ENCODE peak calls at places on chromosomes 6 and 20, in four cellular contexts. Y is lower lobe of right lung, F is heart left ventricle, Z is IMR-90. B is an unnamed sample.

GRCh38 chr6:39388526-39389371 is 66.2 kb upstream of the KCNK16 start:
- DNase-seq in Y (no peak), F (no peak), Z (no peak), B (no peak)

GRCh38 chr20:39568090-39568489 is 605.9 kb downstream of the DHX35 start:
- DNase-seq in Y (no peak), F (no peak), Z (no peak), B (no peak)

GRCh38 chr20:31542201-31542842 is 28.1 kb downstream of the HM13 start:
- DNase-seq in Y (peak), F (no peak), Z (no peak), B (no peak)

GRCh38 chr6:121516331-121516730 is 80.9 kb downstream of the GJA1 start:
- DNase-seq in Y (no peak), F (no peak), Z (peak), B (no peak)

GRCh38 chr6:40419377-40419776 is 167.8 kb downstream of the LRFN2 start:
- DNase-seq in Y (peak), F (no peak), Z (no peak), B (no peak)

GRCh38 chr6:53113742-53114141 is 34.9 kb downstream of the GCM1 start:
- DNase-seq in Y (no peak), F (no peak), Z (no peak), B (no peak)

GRCh38 chr6:169168302-169168630 is 85.4 kb downstream of the THBS2 start:
- DNase-seq in Y (no peak), F (no peak), Z (no peak), B (no peak)

GRCh38 chr6:41228616-41229015 is 467 bp downstream of the TREML4 start:
- DNase-seq in Y (no peak), F (no peak), Z (no peak), B (no peak)

GRCh38 chr6:136103763-136104311 is 146.3 kb downstream of the MTFR2 start:
- DNase-seq in Y (no peak), F (peak), Z (no peak), B (no peak)

GRCh38 chr20:57693002-57693582 is 16.7 kb downstream of the PMEPA1 start:
- DNase-seq in Y (peak), F (no peak), Z (no peak), B (no peak)

GRCh38 chr20:62492711-62493110 is 16.9 kb upstream of the GATA5 start:
- DNase-seq in Y (no peak), F (no peak), Z (no peak), B (no peak)

GRCh38 chr6:1667012-1667804 is 57.5 kb downstream of the FOXC1 start:
- DNase-seq in Y (no peak), F (no peak), Z (peak), B (peak)

GRCh38 chr6:75429304-75429703 is 64.3 kb downstream of the FILIP1 start:
- DNase-seq in Y (no peak), F (no peak), Z (no peak), B (no peak)

GRCh38 chr6:147855823-147856222 is 347.3 kb downstream of the SAMD5 start:
- DNase-seq in Y (no peak), F (no peak), Z (peak), B (no peak)

GRCh38 chr6:108622601-108623335 is 62.1 kb downstream of the FOXO3 start:
- DNase-seq in Y (peak), F (no peak), Z (peak), B (peak)

GRCh38 chr6:123745877-123746276 is 57.8 kb upstream of the NKAIN2 start:
- DNase-seq in Y (no peak), F (no peak), Z (peak), B (no peak)

GRCh38 chr6:57006101-57006500 is 40.4 kb upstream of the KIAA1586 start:
- DNase-seq in Y (no peak), F (no peak), Z (no peak), B (no peak)

GRCh38 chr20:45911486-45912343 is at the start of gene PLTP:
- DNase-seq in Y (peak), F (peak), Z (peak), B (no peak)

GRCh38 chr6:107205062-107205461 is 89.7 kb upstream of the BEND3 start:
- DNase-seq in Y (no peak), F (no peak), Z (no peak), B (no peak)

GRCh38 chr6:12924911-12925310 is 208.3 kb downstream of the PHACTR1 start:
- DNase-seq in Y (no peak), F (no peak), Z (no peak), B (no peak)

GRCh38 chr6:157755752-157756411 is 67.2 kb upstream of the SNX9 start:
- DNase-seq in Y (no peak), F (no peak), Z (no peak), B (no peak)

GRCh38 chr20:44736170-44737021 is 9.3 kb upstream of the KCNK15 start:
- DNase-seq in Y (no peak), F (no peak), Z (peak), B (no peak)

GRCh38 chr6:30599625-30600324 is 17.3 kb downstream of the PPP1R10 start:
- DNase-seq in Y (no peak), F (no peak), Z (no peak), B (no peak)

GRCh38 chr6:43465978-43466377 is 10.6 kb upstream of the DLK2 start:
- DNase-seq in Y (no peak), F (no peak), Z (no peak), B (no peak)

GRCh38 chr6:125839471-125839870 is 48.7 kb downstream of the NCOA7 start:
- DNase-seq in Y (no peak), F (no peak), Z (peak), B (no peak)

GRCh38 chr20:46017272-46017671 is 8.6 kb downstream of the MMP9 start:
- DNase-seq in Y (no peak), F (no peak), Z (no peak), B (no peak)

GRCh38 chr20:6469695-6470094 is 297.8 kb upstream of the BMP2 start:
- DNase-seq in Y (no peak), F (no peak), Z (no peak), B (no peak)

GRCh38 chr20:38338849-38339520 is 7.3 kb upstream of the LBP start:
- DNase-seq in Y (no peak), F (no peak), Z (no peak), B (no peak)

GRCh38 chr6:109722564-109723254 is 31.6 kb downstream of the FIG4 start:
- DNase-seq in Y (no peak), F (no peak), Z (no peak), B (no peak)

GRCh38 chr6:2885967-2886731 is 17.0 kb downstream of the SERPINB9 start:
- DNase-seq in Y (no peak), F (no peak), Z (no peak), B (no peak)

GRCh38 chr20:47887064-47887463 is 101.8 kb upstream of the SULF2 start:
- DNase-seq in Y (no peak), F (no peak), Z (no peak), B (no peak)

GRCh38 chr20:40633123-40633850 is 55.7 kb downstream of the MAFB start:
- DNase-seq in Y (no peak), F (no peak), Z (no peak), B (no peak)

GRCh38 chr6:143701343-143702234 is 23.8 kb downstream of the PHACTR2 start:
- DNase-seq in Y (no peak), F (no peak), Z (peak), B (no peak)
- H3K27ac ChIP-seq in Y (peak), F (peak), Z (peak), B (no peak)

DNA sequence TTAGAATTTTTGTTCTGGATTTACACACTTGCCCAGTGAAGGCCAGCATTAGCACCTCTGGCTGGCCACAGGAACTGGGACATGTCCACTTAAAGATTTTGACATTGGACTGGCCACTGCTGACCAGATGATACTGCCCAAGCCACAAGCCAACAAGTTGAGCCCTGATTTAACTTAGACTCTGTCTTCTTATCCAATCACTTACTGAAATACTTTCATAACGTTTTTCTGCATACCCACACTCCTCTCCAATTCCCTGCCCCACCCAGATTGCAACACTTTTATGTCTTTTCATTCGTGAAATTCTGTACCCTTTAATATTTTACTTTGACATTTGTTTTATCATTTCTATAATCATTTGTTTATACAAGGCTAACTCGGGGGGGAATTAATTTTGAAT is 170.3 kb upstream of the TAB2 start:
- DNase-seq in Y (no peak), F (no peak), Z (no peak), B (no peak)
- H3K4me3 ChIP-seq in Y (no peak), F (no peak), Z (no peak), B (no peak)

DNA sequence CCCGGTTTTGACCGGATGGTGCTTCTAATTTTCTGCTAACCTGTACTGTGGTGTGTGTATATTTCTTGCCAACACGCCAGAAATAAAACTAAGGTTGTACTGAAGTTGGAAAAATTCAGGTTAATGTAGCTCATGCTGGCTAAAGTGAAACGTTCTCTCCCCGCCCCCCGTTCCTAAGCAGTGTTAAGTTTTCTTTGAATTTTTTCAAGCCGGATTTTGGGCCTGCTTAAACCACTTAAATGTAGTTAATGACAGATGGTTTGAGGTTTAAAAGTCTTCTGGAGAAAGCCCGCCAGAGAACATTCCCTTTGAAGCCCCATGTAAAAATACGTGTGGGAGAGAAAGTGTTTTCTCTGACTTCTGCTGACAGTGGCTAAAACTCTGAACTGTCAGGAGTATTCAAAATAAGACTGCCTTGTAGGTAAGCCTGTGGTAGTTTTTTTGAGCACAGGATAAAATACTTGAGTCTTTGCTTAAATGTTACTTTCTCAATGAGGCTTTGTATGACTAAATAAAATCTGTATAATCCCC is 101.4 kb downstream of the OR2B2 start:
- DNase-seq in Y (no peak), F (no peak), Z (no peak), B (no peak)
- H3K27ac ChIP-seq in Y (peak), F (peak), Z (peak), B (peak)

GRCh38 chr6:119346450-119346849 is 3.1 kb downstream of the MAN1A1 start:
- DNase-seq in Y (no peak), F (no peak), Z (no peak), B (no peak)
- H3K4me3 ChIP-seq in Y (peak), F (peak), Z (no peak), B (peak)

GRCh38 chr6:6758546-6758914 is 170.0 kb downstream of the LY86 start:
- DNase-seq in Y (no peak), F (no peak), Z (no peak), B (no peak)
- H3K27ac ChIP-seq in Y (peak), F (no peak), Z (no peak), B (no peak)

B was measured in AG04450.